ENCODE peak calls at places on chromosomes 4 and X, in seven cellular contexts. B, E, H, G, X, J and I are unnamed samples.

GRCh38 chrX:133053854-133054565 is 42.9 kb downstream of the USP26 start:
- DNase-seq in G (peak; percentile 50), X (no peak), J (no peak), H (peak; percentile 60), B (peak; percentile 15), E (no peak), I (no peak)

GRCh38 chr4:19399001-19399400 is 852.7 kb upstream of the SLIT2 start:
- DNase-seq in X (no peak), J (no peak), G (no peak), H (no peak), E (no peak), B (peak; percentile 2), I (peak; percentile 68)

GRCh38 chrX:100681581-100681980 is 37.6 kb downstream of the SRPX2 start:
- DNase-seq in B (no peak), E (no peak), X (no peak), G (no peak), H (no peak), J (no peak), I (no peak)

GRCh38 chr4:93654276-93654675 is 174.3 kb upstream of the ATOH1 start:
- DNase-seq in H (no peak), X (no peak), E (no peak), J (no peak), G (no peak), B (no peak), I (no peak)

GRCh38 chrX:110103344-110103743 is 100.4 kb downstream of the TMEM164 start:
- DNase-seq in B (no peak), H (no peak), X (no peak), E (no peak), J (no peak), G (peak; percentile 20), I (no peak)

GRCh38 chrX:105706041-105706440 is 116.3 kb upstream of the NRK start:
- DNase-seq in X (no peak), J (no peak), G (no peak), E (no peak), H (peak; percentile 89), B (peak; percentile 52), I (no peak)

GRCh38 chr4:38967260-38968095 is 64.7 kb downstream of the TMEM156 start:
- DNase-seq in G (peak; percentile 76), J (no peak), B (peak; percentile 99), H (peak; percentile 87), X (no peak), E (no peak), I (peak; percentile 100)

GRCh38 chr4:55169352-55169959 is 44.1 kb upstream of the KDR start:
- DNase-seq in E (peak; percentile 29), G (peak; percentile 96), H (no peak), B (peak; percentile 90), X (peak; percentile 89), J (no peak), I (peak; percentile 50)

GRCh38 chr4:20256381-20256881 is 4.7 kb downstream of the SLIT2 start:
- DNase-seq in X (no peak), J (no peak), G (no peak), H (no peak), B (no peak), E (no peak), I (peak; percentile 35)

GRCh38 chrX:124362761-124363160 is 16.4 kb downstream of the SH2D1A start:
- DNase-seq in J (no peak), G (no peak), X (no peak), B (no peak), H (no peak), E (no peak), I (no peak)

GRCh38 chrX:95318882-95319281 is 1365.8 kb upstream of the DIAPH2 start:
- DNase-seq in J (no peak), X (peak; percentile 62), B (no peak), H (peak; percentile 12), G (peak; percentile 59), E (no peak), I (no peak)

GRCh38 chrX:68462653-68463052 is 29.4 kb upstream of the OPHN1 start:
- DNase-seq in B (peak; percentile 67), G (peak; percentile 61), X (peak; percentile 28), E (no peak), H (peak; percentile 60), J (no peak), I (peak; percentile 47)

GRCh38 chr4:108113229-108113628 is 55.5 kb downstream of the LEF1 start:
- DNase-seq in X (no peak), H (no peak), J (no peak), G (no peak), B (no peak), E (no peak), I (no peak)

GRCh38 chrX:132101799-132102198 is 26.0 kb downstream of the FRMD7 start:
- DNase-seq in X (no peak), B (no peak), E (no peak), J (no peak), H (no peak), G (no peak), I (no peak)

DNA sequence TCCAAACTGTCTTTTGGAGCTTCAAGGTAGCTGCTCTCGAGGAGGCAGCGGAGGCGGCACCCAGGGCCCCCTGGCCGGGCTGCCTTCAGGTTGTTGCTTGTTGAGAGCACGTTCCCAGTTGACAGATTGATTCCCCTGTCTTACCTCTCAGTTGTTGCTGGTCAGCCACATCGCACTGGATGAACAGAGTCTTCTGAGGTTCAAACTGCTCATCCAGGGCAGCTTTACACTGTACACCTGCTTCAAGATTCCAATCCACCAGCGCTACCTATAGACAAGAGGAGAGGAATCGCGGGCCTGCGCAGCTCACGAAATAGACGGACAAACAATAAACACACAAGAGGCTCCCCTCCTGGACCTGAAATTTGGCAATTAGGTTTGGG is 497 bp downstream of the HPGD start:
- DNase-seq in E (peak; percentile 24), G (peak; percentile 38), H (peak; percentile 55), J (peak; percentile 53), X (peak; percentile 35), B (no peak), I (no peak)
- H3K4ac ChIP-seq in E (no peak overlapping the region), G (no peak overlapping the region), H (peak overlapping the region; percentile 17), J (no peak overlapping the region), X (no peak overlapping the region), B (no peak overlapping the region), I (no peak overlapping the region)

GRCh38 chr4:110998308-110998707 is 375.4 kb upstream of the PITX2 start:
- DNase-seq in B (no peak), G (no peak), E (no peak), X (no peak), J (no peak), H (peak; percentile 82), I (no peak)
- H3K4ac ChIP-seq in B (no peak overlapping the region), G (no peak overlapping the region), E (no peak overlapping the region), X (no peak overlapping the region), J (no peak overlapping the region), H (no peak overlapping the region), I (no peak overlapping the region)

GRCh38 chr4:6527259-6527658 is 47.7 kb upstream of the MAN2B2 start:
- DNase-seq in G (no peak), J (no peak), B (no peak), X (no peak), H (no peak), E (no peak), I (no peak)

GRCh38 chr4:6525474-6525873 is 49.5 kb upstream of the MAN2B2 start:
- DNase-seq in E (no peak), X (no peak), H (no peak), G (no peak), J (no peak), B (no peak), I (no peak)

GRCh38 chr4:6526696-6527095 is 48.3 kb upstream of the MAN2B2 start:
- DNase-seq in J (no peak), B (no peak), X (peak; percentile 60), G (peak; percentile 86), E (no peak), H (no peak), I (no peak)

GRCh38 chr4:6524436-6524835 is 50.6 kb upstream of the MAN2B2 start:
- DNase-seq in G (peak; percentile 31), J (no peak), B (no peak), X (no peak), H (no peak), E (no peak), I (no peak)

GRCh38 chr4:6526171-6526570 is 48.8 kb upstream of the MAN2B2 start:
- DNase-seq in B (no peak), X (no peak), E (no peak), H (no peak), G (peak; percentile 49), J (no peak), I (no peak)
- H3K4ac ChIP-seq in B (no peak overlapping the region), X (no peak overlapping the region), E (no peak overlapping the region), H (no peak overlapping the region), G (no peak overlapping the region), J (no peak overlapping the region), I (no peak overlapping the region)

GRCh38 chr4:80577991-80578390 is 242.5 kb downstream of the CFAP299 start:
- DNase-seq in X (no peak), G (no peak), J (no peak), H (no peak), E (no peak), B (no peak), I (no peak)
- H3K4ac ChIP-seq in X (no peak overlapping the region), G (no peak overlapping the region), J (no peak overlapping the region), H (no peak overlapping the region), E (no peak overlapping the region), B (no peak overlapping the region), I (no peak overlapping the region)

DNA sequence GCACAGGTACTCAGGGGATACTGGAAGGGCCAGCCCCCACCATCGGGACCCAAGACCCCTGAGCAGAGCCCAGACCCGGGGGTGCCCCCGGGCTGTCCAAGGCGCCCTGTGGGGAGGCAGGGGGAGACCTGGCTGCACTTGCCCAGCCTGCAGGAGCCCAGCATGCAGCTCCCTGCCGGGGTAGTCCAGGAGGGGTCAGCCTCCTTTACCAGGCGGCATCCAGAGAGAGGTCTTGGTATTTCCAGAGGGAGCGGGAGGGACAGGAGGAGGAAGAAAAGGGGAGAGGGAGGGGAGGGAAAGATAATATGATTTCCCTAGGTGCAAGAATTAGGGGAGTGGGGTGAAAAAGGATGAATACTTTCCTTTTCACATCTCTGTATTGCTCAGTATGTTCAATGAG is 97.5 kb downstream of the ABLIM2 start:
- DNase-seq in G (no peak), H (no peak), B (no peak), J (no peak), X (no peak), E (no peak), I (no peak)
- H3K4ac ChIP-seq in G (no peak overlapping the region), H (no peak overlapping the region), B (no peak overlapping the region), J (no peak overlapping the region), X (no peak overlapping the region), E (no peak overlapping the region), I (no peak overlapping the region)

DNA sequence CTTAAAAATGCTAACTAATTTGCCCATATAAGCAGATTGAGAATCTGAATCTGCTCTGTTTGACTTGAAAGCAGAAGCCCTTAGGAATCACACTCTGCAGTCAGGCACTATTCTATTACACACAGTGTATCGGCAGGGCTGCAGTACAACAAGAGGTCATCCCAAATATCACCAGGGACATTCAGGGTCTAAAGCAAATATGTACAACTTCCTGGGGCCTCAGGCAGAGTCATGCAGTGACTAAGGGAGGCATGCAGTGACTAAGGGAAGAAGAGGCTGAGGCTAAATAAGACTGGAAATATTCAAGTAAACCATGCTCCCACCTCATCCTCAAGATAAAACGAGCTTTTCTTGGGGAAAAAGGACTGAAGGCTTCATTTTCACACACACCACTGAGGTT is 20.9 kb downstream of the MAPK10 start:
- DNase-seq in B (peak; percentile 93), E (no peak), J (no peak), G (peak; percentile 80), X (no peak), H (peak; percentile 66), I (peak; percentile 95)
- H3K4ac ChIP-seq in B (no peak overlapping the region), E (no peak overlapping the region), J (no peak overlapping the region), G (no peak overlapping the region), X (no peak overlapping the region), H (no peak overlapping the region), I (peak overlapping the region; percentile 79)